ENCODE peak calls at places on chromosomes 12 and 14, in four cellular contexts. C is lung microvascular endothelial cell, L is nephron progenitor cell, P is pulmonary artery endothelial cell. F is an unnamed sample.

GRCh38 chr12:62296001-62296400 is 35.8 kb downstream of the USP15 start:
- DNase-seq in C (no peak), L (no peak), P (no peak), F (no peak)

GRCh38 chr12:98998697-98999299 is 353.7 kb downstream of the APAF1 start:
- DNase-seq in C (peak; percentile 65), P (no peak), L (peak; percentile 7), F (no peak)

GRCh38 chr12:26271889-26272492 is 76.6 kb downstream of the SSPN start:
- DNase-seq in P (peak; percentile 74), L (no peak), C (peak; percentile 88), F (no peak)

GRCh38 chr14:92501891-92502351 is 11.7 kb upstream of the RIN3 start:
- DNase-seq in P (no peak), L (no peak), C (no peak), F (no peak)

GRCh38 chr14:31410048-31410654 is 10.2 kb downstream of the HEATR5A start:
- DNase-seq in P (no peak), L (no peak), C (no peak), F (no peak)

GRCh38 chr12:21296751-21297406 is 37.8 kb downstream of the SLCO1A2 start:
- DNase-seq in C (peak; percentile 24), L (peak; percentile 10), P (no peak), F (no peak)

GRCh38 chr12:123543541-123543940 is 10.0 kb upstream of the RILPL1 start:
- DNase-seq in P (no peak), C (no peak), L (no peak), F (no peak)

GRCh38 chr12:96751626-96752025 is 155.4 kb upstream of the NEDD1 start:
- DNase-seq in C (peak; percentile 9), L (no peak), P (peak; percentile 8), F (no peak)

GRCh38 chr12:989751-990278 is 1.2 kb upstream of the ERC1 start:
- DNase-seq in P (peak; percentile 29), C (peak; percentile 53), L (peak; percentile 12), F (no peak)

GRCh38 chr12:51890135-51890464 is 2.2 kb downstream of the ANKRD33 start:
- DNase-seq in P (no peak), C (no peak), L (no peak), F (no peak)

GRCh38 chr12:95258146-95258545 is 40.5 kb downstream of the VEZT start:
- DNase-seq in L (no peak), C (no peak), P (no peak), F (no peak)

GRCh38 chr14:63544641-63545234 is 1.6 kb upstream of the PPP2R5E start:
- DNase-seq in P (no peak), C (peak; percentile 81), L (no peak), F (no peak)

GRCh38 chr14:36070056-36071043 is 106.2 kb downstream of the PTCSC3 start:
- DNase-seq in C (peak; percentile 66), P (no peak), L (peak; percentile 75), F (no peak)

GRCh38 chr14:102020058-102020971 is 55.9 kb downstream of the DYNC1H1 start:
- DNase-seq in C (no peak), L (no peak), P (no peak), F (no peak)

GRCh38 chr12:64491718-64492117 is 39.8 kb downstream of the TBK1 start:
- DNase-seq in C (no peak), L (no peak), P (no peak), F (no peak)

GRCh38 chr14:73264080-73264895 is 27.0 kb downstream of the PAPLN start:
- DNase-seq in P (no peak), L (no peak), C (no peak), F (no peak)

GRCh38 chr14:98607341-98607910 is 664.6 kb downstream of the BCL11B start:
- DNase-seq in L (no peak), P (no peak), C (no peak), F (no peak)

GRCh38 chr14:60249321-60250251 is 565 bp downstream of the PPM1A start:
- DNase-seq in P (no peak), L (peak; percentile 85), C (peak; percentile 77), F (peak; percentile 42)

GRCh38 chr14:96978525-96979272 is 181.5 kb downstream of the VRK1 start:
- DNase-seq in L (no peak), P (no peak), C (no peak), F (no peak)

GRCh38 chr12:78473136-78473535 is 391.4 kb upstream of the SYT1 start:
- DNase-seq in L (no peak), P (no peak), C (no peak), F (no peak)

GRCh38 chr14:35362911-35363374 is 41.6 kb downstream of the NFKBIA start:
- DNase-seq in L (no peak), P (peak; percentile 91), C (no peak), F (no peak)

GRCh38 chr12:54161481-54162437 is 27.0 kb downstream of the SMUG1 start:
- DNase-seq in L (no peak), P (no peak), C (no peak), F (no peak)